ENCODE peak calls at places on chromosomes 3 and 15, in four cellular contexts. F is endothelial cell of umbilical vein, P is body of pancreas, C is PC-3. S is an unnamed sample.

GRCh38 chr15:90174140-90174891 is 26.8 kb upstream of the SEMA4B start:
- DNase-seq in F (peak; percentile 43), P (peak; percentile 92), C (no peak), S (no peak)

GRCh38 chr3:32147509-32147908 is 41.1 kb downstream of the GPD1L start:
- DNase-seq in F (no peak), P (no peak), C (peak; percentile 79), S (no peak)

GRCh38 chr15:77620297-77620696 is 12.4 kb downstream of the LINGO1 start:
- DNase-seq in F (no peak), P (no peak), C (no peak), S (no peak)

GRCh38 chr15:76150508-76150907 is 90.7 kb downstream of the TMEM266 start:
- DNase-seq in F (no peak), P (peak; percentile 60), C (no peak), S (no peak)

GRCh38 chr3:49701388-49702077 is 12.2 kb downstream of the RNF123 start:
- DNase-seq in F (no peak), P (no peak), C (no peak), S (no peak)

GRCh38 chr15:101442272-101442671 is 47.2 kb downstream of the PCSK6 start:
- DNase-seq in F (no peak), P (no peak), C (no peak), S (no peak)

GRCh38 chr15:94412979-94413741 is 181.8 kb downstream of the MCTP2 start:
- DNase-seq in F (peak; percentile 47), P (no peak), C (peak; percentile 35), S (no peak)

GRCh38 chr3:25663324-25664065 is 1.2 kb downstream of the TOP2B start:
- DNase-seq in F (peak; percentile 58), P (peak; percentile 38), C (peak; percentile 52), S (peak; percentile 45)

GRCh38 chr15:41794081-41794480 is 19.8 kb downstream of the MAPKBP1 start:
- DNase-seq in F (no peak), P (no peak), C (peak; percentile 64), S (no peak)

GRCh38 chr3:53016236-53016635 is 29.6 kb downstream of the SFMBT1 start:
- DNase-seq in F (no peak), P (no peak), C (no peak), S (no peak)

GRCh38 chr3:138367912-138368311 is 19.5 kb downstream of the MRAS start:
- DNase-seq in F (no peak), P (peak; percentile 57), C (no peak), S (no peak)

GRCh38 chr3:20849975-20850374 is 664.0 kb upstream of the SGO1 start:
- DNase-seq in F (no peak), P (no peak), C (no peak), S (no peak)

GRCh38 chr3:8622873-8623725 is 21.5 kb downstream of the SSUH2 start:
- DNase-seq in F (peak; percentile 63), P (peak; percentile 74), C (peak; percentile 76), S (no peak)

GRCh38 chr3:40382617-40382979 is 4.4 kb upstream of the ENTPD3 start:
- DNase-seq in F (no peak), P (no peak), C (peak; percentile 61), S (no peak)

GRCh38 chr3:117873236-117873635 is 1161.4 kb downstream of the IGSF11 start:
- DNase-seq in F (peak; percentile 34), P (peak; percentile 34), C (no peak), S (no peak)

GRCh38 chr3:55721716-55722484 is 234.8 kb upstream of the WNT5A start:
- DNase-seq in F (no peak), P (peak; percentile 32), C (peak; percentile 56), S (no peak)

GRCh38 chr3:32817561-32818430 is at the start of gene TRIM71:
- DNase-seq in F (no peak), P (no peak), C (no peak), S (no peak)

GRCh38 chr3:122603056-122603455 is 25.6 kb downstream of the PARP15 start:
- DNase-seq in F (no peak), P (no peak), C (no peak), S (no peak)

GRCh38 chr3:125141596-125142417 is 70.7 kb downstream of the SLC12A8 start:
- DNase-seq in F (peak; percentile 37), P (peak; percentile 60), C (no peak), S (peak; percentile 65)

GRCh38 chr3:132723024-132723462 is 834 bp upstream of the NPHP3 start:
- DNase-seq in F (no peak), P (no peak), C (no peak), S (no peak)

GRCh38 chr3:169300436-169300835 is 363.1 kb downstream of the MECOM start:
- DNase-seq in F (no peak), P (no peak), C (no peak), S (no peak)

GRCh38 chr3:45760878-45761711 is 35.2 kb downstream of the SLC6A20 start:
- DNase-seq in F (peak; percentile 48), P (peak; percentile 66), C (peak; percentile 69), S (peak; percentile 62)

GRCh38 chr15:101027920-101028319 is 108.8 kb downstream of the LRRK1 start:
- DNase-seq in F (no peak), P (no peak), C (no peak), S (no peak)

GRCh38 chr15:31096563-31096962 is 5.0 kb downstream of the TRPM1 start:
- DNase-seq in F (no peak), P (no peak), C (no peak), S (no peak)

GRCh38 chr15:96122077-96123027 is 208.1 kb upstream of the NR2F2 start:
- DNase-seq in F (peak; percentile 14), P (no peak), C (peak; percentile 76), S (no peak)

GRCh38 chr3:157494581-157495281 is 8.5 kb downstream of the VEPH1 start:
- DNase-seq in F (no peak), P (no peak), C (peak; percentile 29), S (no peak)

GRCh38 chr3:126305427-126305826 is 51.8 kb downstream of the KLF15 start:
- DNase-seq in F (no peak), P (no peak), C (peak; percentile 2), S (no peak)

GRCh38 chr15:37217567-37217966 is 117.2 kb upstream of the MEIS2 start:
- DNase-seq in F (no peak), P (no peak), C (no peak), S (no peak)

GRCh38 chr3:51708216-51708845 is 1.5 kb downstream of the GRM2 start:
- DNase-seq in F (no peak), P (no peak), C (no peak), S (no peak)

GRCh38 chr3:66478923-66479322 is 21.9 kb downstream of the LRIG1 start:
- DNase-seq in F (no peak), P (no peak), C (no peak), S (no peak)

GRCh38 chr3:4647411-4647810 is 154.3 kb downstream of the ITPR1 start:
- DNase-seq in F (no peak), P (no peak), C (no peak), S (no peak)

GRCh38 chr3:184164648-184165330 is 9.6 kb downstream of the DVL3 start:
- DNase-seq in F (no peak), P (no peak), C (no peak), S (no peak)

GRCh38 chr3:184158394-184158793 is 3.2 kb downstream of the DVL3 start:
- DNase-seq in F (no peak), P (no peak), C (no peak), S (no peak)

GRCh38 chr3:184157206-184157605 is 2.0 kb downstream of the DVL3 start:
- DNase-seq in F (no peak), P (no peak), C (no peak), S (no peak)

GRCh38 chr3:184156522-184156955 is 1.4 kb downstream of the DVL3 start:
- DNase-seq in F (peak; percentile 46), P (peak; percentile 54), C (no peak), S (no peak)

DNA sequence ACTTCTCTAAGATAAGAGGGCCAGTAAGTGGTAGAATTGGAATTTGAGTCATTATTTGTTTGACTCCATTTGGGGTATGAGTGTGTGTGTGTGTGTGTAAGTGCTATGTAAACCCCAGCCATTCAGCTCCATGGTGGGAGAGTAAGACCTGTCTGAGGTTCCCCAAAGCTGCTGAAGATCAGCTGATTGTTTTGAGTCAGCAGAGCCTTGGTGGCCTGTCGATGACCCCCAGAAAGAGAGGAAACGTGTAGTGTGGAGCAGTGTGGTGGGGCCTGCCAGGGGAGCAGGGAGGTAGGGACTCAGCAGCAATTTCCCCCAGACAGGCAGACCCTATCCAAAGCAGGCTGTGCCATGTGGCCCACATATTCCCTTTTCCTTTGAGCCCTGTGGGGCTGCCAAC is 5.3 kb downstream of the DVL3 start:
- DNase-seq in F (peak; percentile 60), P (no peak), C (peak; percentile 72), S (no peak)
- H3K27ac ChIP-seq in F (no peak overlapping the region), P (no peak overlapping the region), C (peak overlapping the region; percentile 80), S (no peak overlapping the region)

GRCh38 chr15:51736069-51736468 is 1.4 kb downstream of the LYSMD2 start:
- DNase-seq in F (no peak), P (no peak), C (no peak), S (no peak)

GRCh38 chr15:51737538-51738305 is at the start of gene LYSMD2:
- DNase-seq in F (peak; percentile 71), P (peak; percentile 81), C (peak; percentile 43), S (peak; percentile 56)

GRCh38 chr15:51735611-51736010 is 1.8 kb downstream of the LYSMD2 start:
- DNase-seq in F (no peak), P (no peak), C (no peak), S (no peak)

GRCh38 chr15:51736646-51737537 is 563 bp downstream of the LYSMD2 start:
- DNase-seq in F (peak; percentile 23), P (peak; percentile 45), C (peak; percentile 32), S (peak; percentile 68)

DNA sequence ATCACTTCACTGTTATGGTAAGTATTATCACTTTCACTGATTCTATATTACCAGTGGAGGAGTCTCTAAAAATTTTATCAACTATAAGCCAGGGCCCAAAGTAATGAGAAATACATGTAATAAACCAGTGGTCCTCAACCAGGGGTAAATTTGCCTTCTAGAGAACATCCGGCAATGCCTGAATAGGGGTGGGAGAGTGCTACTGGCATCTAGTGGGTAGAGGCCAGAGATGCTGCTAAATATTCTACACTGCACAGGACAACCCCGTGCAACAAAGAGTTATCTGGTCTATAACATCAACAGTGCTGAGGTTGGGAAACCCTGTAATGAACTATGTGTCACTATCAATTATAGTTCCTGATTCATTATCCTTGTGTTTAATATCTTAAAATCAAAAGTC is 2.2 kb downstream of the LYSMD2 start:
- DNase-seq in F (no peak), P (no peak), C (no peak), S (no peak)
- H3K4me1 ChIP-seq in F (peaks cover 3% of the 10 kb centered on the region), P (peaks cover 42% of the 10 kb centered on the region), C (peaks cover 12% of the 10 kb centered on the region), S (peaks cover 69% of the 10 kb centered on the region)

DNA sequence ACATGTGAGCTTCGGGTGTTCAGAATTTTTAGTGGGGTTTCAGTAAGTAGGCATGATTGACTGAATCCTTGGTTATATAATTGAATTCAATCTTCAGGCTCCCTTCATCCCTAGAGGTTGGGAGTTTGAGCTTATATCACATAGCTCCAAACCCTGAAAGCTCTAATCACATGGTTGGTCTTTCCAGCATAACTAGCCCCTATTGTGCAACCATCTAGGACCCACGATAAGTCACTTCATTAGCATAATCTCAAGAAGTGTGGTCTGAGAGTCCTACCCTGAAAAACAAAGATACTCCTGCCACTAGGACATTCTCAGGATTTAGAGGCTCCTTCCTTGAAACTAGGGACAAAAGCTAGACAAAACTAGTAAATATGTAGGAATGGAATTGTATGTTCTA is 348.9 kb upstream of the CBLB start:
- DNase-seq in F (no peak), P (no peak), C (no peak), S (no peak)
- H3K4me3 ChIP-seq in F (no peak overlapping the region), P (no peak overlapping the region), C (no peak overlapping the region), S (no peak overlapping the region)

GRCh38 chr15:79929412-79929811 is 32.6 kb upstream of the MTHFS start:
- DNase-seq in F (no peak), P (no peak), C (no peak), S (no peak)
- H3K27ac ChIP-seq in F (no peak overlapping the region), P (no peak overlapping the region), C (no peak overlapping the region), S (no peak overlapping the region)